ENCODE peak calls at places on chromosomes 6 and 20, in eight cellular contexts. Y is colonic mucosa; M is activated CD4-positive, CD25-positive, alpha-beta regulatory T cell; C is NCI-H774; G is T follicular helper cell; R is D341Med; O is activated B cell treated with CpG ODN at 0.5 μM for 24 hours; P is type B pancreatic cell. Q is an unnamed sample.

GRCh38 chr20:42706762-42707161 is 482.9 kb downstream of the PTPRT start:
- DNase-seq in Y (no peak), O (no peak), C (no peak), M (no peak), G (no peak), P (no peak), R (no peak), Q (no peak)

GRCh38 chr6:111870751-111871064 is 2.5 kb downstream of the FYN start:
- DNase-seq in M (no peak), O (no peak), C (no peak), Y (no peak), P (no peak), R (no peak), G (no peak), Q (no peak)

GRCh38 chr6:104597541-104598050 is 262.1 kb downstream of the HACE1 start:
- DNase-seq in R (no peak), P (no peak), G (no peak), Y (no peak), C (no peak), M (no peak), O (no peak), Q (no peak)

GRCh38 chr20:64145458-64146300 is 18.6 kb upstream of the MYT1 start:
- DNase-seq in Y (no peak), C (no peak), R (no peak), G (no peak), O (no peak), P (no peak), M (no peak), Q (no peak)

GRCh38 chr6:33313709-33314514 is at the start of gene TAPBP:
- DNase-seq in O (peak; percentile 78), G (peak; percentile 79), C (peak; percentile 34), R (peak; percentile 60), P (no peak), Y (peak; percentile 76), M (peak; percentile 60), Q (peak; percentile 62)

GRCh38 chr20:8305449-8305978 is 173.4 kb downstream of the PLCB1 start:
- DNase-seq in G (peak; percentile 49), R (peak; percentile 67), P (no peak), M (no peak), Y (peak; percentile 71), C (peak; percentile 9), O (no peak), Q (peak; percentile 39)

GRCh38 chr6:115613488-115613887 is 447.2 kb downstream of the FRK start:
- DNase-seq in P (no peak), G (no peak), Y (no peak), M (no peak), R (no peak), O (no peak), C (no peak), Q (no peak)

GRCh38 chr6:5537967-5538366 is 276.7 kb downstream of the FARS2 start:
- DNase-seq in C (no peak), M (no peak), P (no peak), R (no peak), G (no peak), O (no peak), Y (no peak), Q (no peak)

GRCh38 chr6:32790306-32790705 is 26.5 kb downstream of the HLA-DOB start:
- DNase-seq in C (no peak), R (no peak), O (no peak), Y (no peak), M (no peak), P (no peak), G (no peak), Q (no peak)

GRCh38 chr6:40436685-40437604 is 150.2 kb downstream of the LRFN2 start:
- DNase-seq in R (no peak), C (no peak), G (no peak), Y (no peak), P (no peak), M (no peak), O (no peak), Q (peak; percentile 29)

GRCh38 chr20:61773926-61774587 is 291.6 kb downstream of the TAF4 start:
- DNase-seq in R (no peak), M (no peak), C (no peak), Y (no peak), O (no peak), P (no peak), G (no peak), Q (no peak)

GRCh38 chr6:2916354-2916925 is 13.3 kb upstream of the SERPINB9 start:
- DNase-seq in Y (no peak), M (no peak), C (no peak), R (no peak), O (no peak), P (no peak), G (no peak), Q (no peak)

GRCh38 chr20:49747707-49748524 is 34.2 kb upstream of the B4GALT5 start:
- DNase-seq in G (no peak), O (no peak), P (no peak), M (no peak), C (no peak), R (no peak), Y (peak; percentile 43), Q (no peak)

GRCh38 chr20:36830791-36831691 is 44.9 kb upstream of the TLDC2 start:
- DNase-seq in M (no peak), C (no peak), Y (no peak), R (no peak), G (no peak), O (no peak), P (no peak), Q (no peak)

GRCh38 chr6:300026-300425 is 7.7 kb downstream of the DUSP22 start:
- DNase-seq in G (no peak), Y (no peak), M (no peak), C (no peak), R (no peak), P (no peak), O (no peak), Q (no peak)

GRCh38 chr6:148329568-148330299 is 12.9 kb upstream of the SASH1 start:
- DNase-seq in Y (no peak), O (no peak), M (no peak), P (no peak), R (no peak), C (no peak), G (no peak), Q (peak; percentile 23)

GRCh38 chr6:146028250-146028789 is 542 bp upstream of the GRM1 start:
- DNase-seq in M (no peak), C (no peak), P (peak; percentile 82), G (no peak), O (peak; percentile 25), Y (peak; percentile 44), R (peak; percentile 37), Q (peak; percentile 14)

GRCh38 chr6:54003316-54003715 is 107.9 kb upstream of the MLIP start:
- DNase-seq in Y (no peak), M (no peak), P (no peak), G (no peak), O (no peak), R (no peak), C (no peak), Q (no peak)

GRCh38 chr6:157070403-157071107 is 252.8 kb downstream of the TMEM242 start:
- DNase-seq in M (no peak), Y (no peak), P (no peak), R (no peak), O (no peak), G (no peak), C (no peak), Q (no peak)

GRCh38 chr6:232896-233640 is 59.2 kb upstream of the DUSP22 start:
- DNase-seq in R (no peak), Y (no peak), M (no peak), G (no peak), C (no peak), P (peak; percentile 50), O (no peak), Q (no peak)

GRCh38 chr20:63847374-63848002 is 13.8 kb upstream of the ABHD16B start:
- DNase-seq in O (no peak), Y (no peak), G (no peak), R (no peak), C (no peak), P (no peak), M (no peak), Q (no peak)

GRCh38 chr6:170262481-170263088 is 28.3 kb downstream of the DLL1 start:
- DNase-seq in G (no peak), M (no peak), O (no peak), R (no peak), Y (no peak), P (no peak), C (no peak), Q (no peak)

GRCh38 chr20:25063546-25063945 is 5.6 kb upstream of the ACSS1 start:
- DNase-seq in M (no peak), P (no peak), O (no peak), R (no peak), Y (no peak), C (no peak), G (no peak), Q (no peak)

GRCh38 chr6:33952016-33952415 is 148.2 kb upstream of the MLN start:
- DNase-seq in Y (no peak), O (no peak), C (no peak), G (no peak), P (no peak), M (no peak), R (no peak), Q (no peak)

GRCh38 chr6:31175961-31176360 is 5.5 kb upstream of the POU5F1 start:
- DNase-seq in R (no peak), M (no peak), Y (no peak), C (no peak), O (no peak), P (no peak), G (no peak), Q (no peak)

GRCh38 chr20:6689339-6689973 is 78.0 kb upstream of the BMP2 start:
- DNase-seq in P (no peak), G (no peak), O (no peak), C (no peak), M (no peak), Y (no peak), R (no peak), Q (no peak)

GRCh38 chr6:141265748-141266647 is 866.7 kb upstream of the GJE1 start:
- DNase-seq in P (no peak), O (no peak), C (no peak), R (no peak), Y (no peak), G (no peak), M (no peak), Q (peak; percentile 32)

GRCh38 chr6:154448448-154449096 is 61.9 kb downstream of the CNKSR3 start:
- DNase-seq in O (no peak), R (peak; percentile 72), P (no peak), Y (no peak), G (no peak), C (peak; percentile 33), M (no peak), Q (no peak)

GRCh38 chr20:51562334-51563140 is 20.0 kb upstream of the NFATC2 start:
- DNase-seq in R (peak; percentile 70), P (peak; percentile 77), C (no peak), O (peak; percentile 28), G (no peak), Y (peak; percentile 66), M (no peak), Q (no peak)

GRCh38 chr6:35327349-35328027 is 14.9 kb upstream of the PPARD start:
- DNase-seq in P (peak; percentile 69), Y (peak; percentile 70), G (peak; percentile 62), M (peak; percentile 53), R (peak; percentile 77), O (peak; percentile 49), C (no peak), Q (peak; percentile 65)

GRCh38 chr20:906703-907102 is 9.4 kb downstream of the ANGPT4 start:
- DNase-seq in Y (no peak), M (no peak), G (no peak), O (no peak), C (no peak), P (no peak), R (no peak), Q (no peak)

GRCh38 chr20:7723284-7723683 is 217.0 kb downstream of the HAO1 start:
- DNase-seq in G (no peak), M (no peak), P (no peak), Y (no peak), R (no peak), O (no peak), C (no peak), Q (no peak)

GRCh38 chr6:106530502-106530901 is 98.8 kb downstream of the RTN4IP1 start:
- DNase-seq in C (no peak), P (no peak), R (no peak), G (no peak), O (no peak), M (no peak), Y (no peak), Q (no peak)

GRCh38 chr6:148502083-148502772 is 159.6 kb downstream of the SASH1 start:
- DNase-seq in M (no peak), Y (no peak), O (no peak), C (no peak), G (no peak), P (no peak), R (no peak), Q (no peak)

Q was measured in RKO.